ENCODE peak calls at places on chromosomes 3 and 15, in ten cellular contexts. V, H, K, R, C, P, Y, M, A and S are unnamed samples.

GRCh38 chr3:189084620-189085019 is 87.2 kb upstream of the TPRG1 start:
- DNase-seq in V (no peak), H (no peak), K (no peak), R (no peak), C (no peak), P (no peak), Y (no peak), M (no peak), A (no peak), S (no peak)

GRCh38 chr15:101023501-101024110 is 104.4 kb downstream of the LRRK1 start:
- DNase-seq in V (no peak), H (no peak), K (no peak), R (no peak), C (no peak), P (no peak), Y (no peak), M (no peak), A (no peak), S (no peak)

GRCh38 chr15:93017521-93017920 is 71.5 kb downstream of the RGMA start:
- DNase-seq in V (no peak), H (no peak), K (no peak), R (no peak), C (no peak), P (no peak), Y (no peak), M (no peak), A (no peak), S (no peak)

GRCh38 chr3:16243706-16244490 is 20.8 kb downstream of the DPH3 start:
- DNase-seq in V (no peak), H (no peak), K (no peak), R (no peak), C (peak), P (no peak), Y (peak), M (peak), A (no peak), S (peak)

GRCh38 chr15:96947830-96948229 is 617.3 kb downstream of the NR2F2 start:
- DNase-seq in V (no peak), H (peak), K (no peak), R (no peak), C (no peak), P (no peak), Y (no peak), M (no peak), A (peak), S (peak)

GRCh38 chr15:69926011-69926410 is 171.7 kb downstream of the TLE3 start:
- DNase-seq in V (no peak), H (no peak), K (no peak), R (no peak), C (no peak), P (no peak), Y (peak), M (no peak), A (no peak), S (no peak)

GRCh38 chr15:99430881-99431401 is 134.8 kb upstream of the MEF2A start:
- DNase-seq in V (no peak), H (peak), K (no peak), R (no peak), C (no peak), P (no peak), Y (no peak), M (peak), A (no peak), S (no peak)

GRCh38 chr3:59150039-59150438 is 100.2 kb upstream of the CFAP20DC start:
- DNase-seq in V (no peak), H (peak), K (no peak), R (no peak), C (no peak), P (no peak), Y (no peak), M (no peak), A (peak), S (no peak)

GRCh38 chr15:67183443-67184169 is 70.9 kb downstream of the AAGAB start:
- DNase-seq in V (no peak), H (no peak), K (no peak), R (no peak), C (no peak), P (no peak), Y (peak), M (no peak), A (no peak), S (no peak)

GRCh38 chr3:179895367-179895766 is 141.4 kb downstream of the PEX5L start:
- DNase-seq in V (no peak), H (no peak), K (no peak), R (no peak), C (no peak), P (no peak), Y (no peak), M (no peak), A (no peak), S (no peak)

GRCh38 chr15:37038716-37039106 is 61.6 kb downstream of the MEIS2 start:
- DNase-seq in V (no peak), H (no peak), K (no peak), R (no peak), C (peak), P (peak), Y (no peak), M (no peak), A (no peak), S (peak)

GRCh38 chr3:58559586-58559985 is 17.6 kb downstream of the FAM107A start:
- DNase-seq in V (no peak), H (no peak), K (no peak), R (no peak), C (no peak), P (no peak), Y (no peak), M (no peak), A (no peak), S (no peak)

GRCh38 chr3:51982838-51983577 is at the start of gene ACY1:
- DNase-seq in V (no peak), H (peak), K (peak), R (peak), C (peak), P (peak), Y (peak), M (peak), A (peak), S (peak)

GRCh38 chr15:90001062-90001682 is at the start of gene ZNF710:
- DNase-seq in V (no peak), H (peak), K (peak), R (no peak), C (peak), P (no peak), Y (peak), M (peak), A (peak), S (peak)

GRCh38 chr3:133381346-133382109 is 18.3 kb upstream of the BFSP2 start:
- DNase-seq in V (no peak), H (no peak), K (no peak), R (no peak), C (peak), P (no peak), Y (no peak), M (no peak), A (no peak), S (no peak)

GRCh38 chr15:63474810-63475316 is 29.5 kb upstream of the USP3 start:
- DNase-seq in V (no peak), H (no peak), K (no peak), R (no peak), C (peak), P (no peak), Y (no peak), M (no peak), A (no peak), S (peak)

GRCh38 chr15:33773969-33774368 is 194.3 kb upstream of the CHRM5 start:
- DNase-seq in V (no peak), H (no peak), K (no peak), R (no peak), C (no peak), P (no peak), Y (no peak), M (no peak), A (no peak), S (no peak)

GRCh38 chr3:48548165-48548564 is 8.4 kb downstream of the PFKFB4 start:
- DNase-seq in V (no peak), H (no peak), K (no peak), R (no peak), C (no peak), P (no peak), Y (no peak), M (no peak), A (no peak), S (no peak)

GRCh38 chr3:18308096-18308495 is 117.0 kb downstream of the SATB1 start:
- DNase-seq in V (no peak), H (no peak), K (no peak), R (no peak), C (no peak), P (no peak), Y (no peak), M (no peak), A (no peak), S (no peak)

GRCh38 chr3:94071713-94072284 is 8.9 kb downstream of the NSUN3 start:
- DNase-seq in V (no peak), H (no peak), K (no peak), R (no peak), C (no peak), P (no peak), Y (no peak), M (no peak), A (no peak), S (no peak)

GRCh38 chr3:58627941-58628340 is 38.6 kb downstream of the FAM3D start:
- DNase-seq in V (no peak), H (no peak), K (no peak), R (no peak), C (no peak), P (no peak), Y (no peak), M (no peak), A (no peak), S (no peak)